ENCODE peak calls at places on chromosomes 4 and X, in eight cellular contexts. One of them, this sample, is unnamed.
A peak's percentile ranks its signal among the peaks of the same experiment; 100 is the strongest.

GRCh38 chr4:131137196-131137595 is 2011.9 kb upstream of the PCDH10 start:
- DNase-seq in activated CD4-positive, alpha-beta memory T cell treated with anti-CD3 and anti-CD28 coated beads, Interleukin-2, amount 10 ng/mL, durations not matched to agents 7 days and 5 days: no peak
- DNase-seq in fibroblast of gingiva: no peak
- DNase-seq in epithelial cell of prostate: no peak
- DNase-seq in HTR-8/SVneo: no peak
- DNase-seq in activated gamma-delta T cell treated with Interleukin-2 at 50 U/mL for 16 hours: no peak
- DNase-seq in iris pigment epithelial cell: no peak
- DNase-seq in astrocyte of the hippocampus: no peak
- DNase-seq in this sample: no peak

GRCh38 chr4:145618210-145618911 is 824 bp upstream of the MMAA start:
- DNase-seq in activated CD4-positive, alpha-beta memory T cell treated with anti-CD3 and anti-CD28 coated beads, Interleukin-2, amount 10 ng/mL, durations not matched to agents 7 days and 5 days: no peak
- DNase-seq in fibroblast of gingiva: peak; percentile 6
- DNase-seq in epithelial cell of prostate: no peak
- DNase-seq in HTR-8/SVneo: no peak
- DNase-seq in activated gamma-delta T cell treated with Interleukin-2 at 50 U/mL for 16 hours: no peak
- DNase-seq in iris pigment epithelial cell: peak; percentile 22
- DNase-seq in astrocyte of the hippocampus: no peak
- DNase-seq in this sample: no peak

GRCh38 chrX:53280703-53281320 is 572 bp downstream of the IQSEC2 start:
- DNase-seq in activated CD4-positive, alpha-beta memory T cell treated with anti-CD3 and anti-CD28 coated beads, Interleukin-2, amount 10 ng/mL, durations not matched to agents 7 days and 5 days: no peak
- DNase-seq in fibroblast of gingiva: peak; percentile 20
- DNase-seq in epithelial cell of prostate: no peak
- DNase-seq in HTR-8/SVneo: peak; percentile 10
- DNase-seq in activated gamma-delta T cell treated with Interleukin-2 at 50 U/mL for 16 hours: no peak
- DNase-seq in iris pigment epithelial cell: peak; percentile 51
- DNase-seq in astrocyte of the hippocampus: peak; percentile 61
- DNase-seq in this sample: no peak

GRCh38 chr4:59180969-59181368 is 2019.2 kb upstream of the ADGRL3 start:
- DNase-seq in activated CD4-positive, alpha-beta memory T cell treated with anti-CD3 and anti-CD28 coated beads, Interleukin-2, amount 10 ng/mL, durations not matched to agents 7 days and 5 days: no peak
- DNase-seq in fibroblast of gingiva: no peak
- DNase-seq in epithelial cell of prostate: no peak
- DNase-seq in HTR-8/SVneo: no peak
- DNase-seq in activated gamma-delta T cell treated with Interleukin-2 at 50 U/mL for 16 hours: no peak
- DNase-seq in iris pigment epithelial cell: no peak
- DNase-seq in astrocyte of the hippocampus: no peak
- DNase-seq in this sample: no peak

GRCh38 chr4:79288185-79288584 is 37.7 kb downstream of the NAA11 start:
- DNase-seq in activated CD4-positive, alpha-beta memory T cell treated with anti-CD3 and anti-CD28 coated beads, Interleukin-2, amount 10 ng/mL, durations not matched to agents 7 days and 5 days: no peak
- DNase-seq in fibroblast of gingiva: no peak
- DNase-seq in epithelial cell of prostate: no peak
- DNase-seq in HTR-8/SVneo: no peak
- DNase-seq in activated gamma-delta T cell treated with Interleukin-2 at 50 U/mL for 16 hours: no peak
- DNase-seq in iris pigment epithelial cell: no peak
- DNase-seq in astrocyte of the hippocampus: no peak
- DNase-seq in this sample: no peak

GRCh38 chr4:179415016-179415841 is 1973.0 kb upstream of the AGA start:
- DNase-seq in activated CD4-positive, alpha-beta memory T cell treated with anti-CD3 and anti-CD28 coated beads, Interleukin-2, amount 10 ng/mL, durations not matched to agents 7 days and 5 days: no peak
- DNase-seq in fibroblast of gingiva: no peak
- DNase-seq in epithelial cell of prostate: no peak
- DNase-seq in HTR-8/SVneo: no peak
- DNase-seq in activated gamma-delta T cell treated with Interleukin-2 at 50 U/mL for 16 hours: no peak
- DNase-seq in iris pigment epithelial cell: peak; percentile 5
- DNase-seq in astrocyte of the hippocampus: peak; percentile 47
- DNase-seq in this sample: no peak

GRCh38 chr4:167265231-167265630 is 30.9 kb upstream of the SPOCK3 start:
- DNase-seq in activated CD4-positive, alpha-beta memory T cell treated with anti-CD3 and anti-CD28 coated beads, Interleukin-2, amount 10 ng/mL, durations not matched to agents 7 days and 5 days: no peak
- DNase-seq in fibroblast of gingiva: no peak
- DNase-seq in epithelial cell of prostate: peak; percentile 43
- DNase-seq in HTR-8/SVneo: no peak
- DNase-seq in activated gamma-delta T cell treated with Interleukin-2 at 50 U/mL for 16 hours: no peak
- DNase-seq in iris pigment epithelial cell: no peak
- DNase-seq in astrocyte of the hippocampus: no peak
- DNase-seq in this sample: no peak

GRCh38 chr4:88225216-88226107 is 58.9 kb downstream of the PPM1K start:
- DNase-seq in activated CD4-positive, alpha-beta memory T cell treated with anti-CD3 and anti-CD28 coated beads, Interleukin-2, amount 10 ng/mL, durations not matched to agents 7 days and 5 days: no peak
- DNase-seq in fibroblast of gingiva: no peak
- DNase-seq in epithelial cell of prostate: no peak
- DNase-seq in HTR-8/SVneo: no peak
- DNase-seq in activated gamma-delta T cell treated with Interleukin-2 at 50 U/mL for 16 hours: no peak
- DNase-seq in iris pigment epithelial cell: peak; percentile 55
- DNase-seq in astrocyte of the hippocampus: no peak
- DNase-seq in this sample: peak; percentile 42

GRCh38 chrX:19110642-19111041 is 11.6 kb downstream of the ADGRG2 start:
- DNase-seq in activated CD4-positive, alpha-beta memory T cell treated with anti-CD3 and anti-CD28 coated beads, Interleukin-2, amount 10 ng/mL, durations not matched to agents 7 days and 5 days: no peak
- DNase-seq in fibroblast of gingiva: no peak
- DNase-seq in epithelial cell of prostate: no peak
- DNase-seq in HTR-8/SVneo: no peak
- DNase-seq in activated gamma-delta T cell treated with Interleukin-2 at 50 U/mL for 16 hours: no peak
- DNase-seq in iris pigment epithelial cell: no peak
- DNase-seq in astrocyte of the hippocampus: no peak
- DNase-seq in this sample: no peak

GRCh38 chr4:128371004-128371777 is 83.6 kb upstream of the PGRMC2 start:
- DNase-seq in activated CD4-positive, alpha-beta memory T cell treated with anti-CD3 and anti-CD28 coated beads, Interleukin-2, amount 10 ng/mL, durations not matched to agents 7 days and 5 days: no peak
- DNase-seq in fibroblast of gingiva: peak; percentile 92
- DNase-seq in epithelial cell of prostate: no peak
- DNase-seq in HTR-8/SVneo: no peak
- DNase-seq in activated gamma-delta T cell treated with Interleukin-2 at 50 U/mL for 16 hours: no peak
- DNase-seq in iris pigment epithelial cell: no peak
- DNase-seq in astrocyte of the hippocampus: peak; percentile 79
- DNase-seq in this sample: peak; percentile 47

GRCh38 chr4:166012129-166013078 is 139.4 kb downstream of the TLL1 start:
- DNase-seq in activated CD4-positive, alpha-beta memory T cell treated with anti-CD3 and anti-CD28 coated beads, Interleukin-2, amount 10 ng/mL, durations not matched to agents 7 days and 5 days: no peak
- DNase-seq in fibroblast of gingiva: no peak
- DNase-seq in epithelial cell of prostate: peak; percentile 37
- DNase-seq in HTR-8/SVneo: peak; percentile 13
- DNase-seq in activated gamma-delta T cell treated with Interleukin-2 at 50 U/mL for 16 hours: no peak
- DNase-seq in iris pigment epithelial cell: peak; percentile 58
- DNase-seq in astrocyte of the hippocampus: peak; percentile 35
- DNase-seq in this sample: no peak

GRCh38 chr4:74327751-74328150 is 19.5 kb downstream of the EPGN start:
- DNase-seq in activated CD4-positive, alpha-beta memory T cell treated with anti-CD3 and anti-CD28 coated beads, Interleukin-2, amount 10 ng/mL, durations not matched to agents 7 days and 5 days: no peak
- DNase-seq in fibroblast of gingiva: no peak
- DNase-seq in epithelial cell of prostate: no peak
- DNase-seq in HTR-8/SVneo: no peak
- DNase-seq in activated gamma-delta T cell treated with Interleukin-2 at 50 U/mL for 16 hours: no peak
- DNase-seq in iris pigment epithelial cell: no peak
- DNase-seq in astrocyte of the hippocampus: no peak
- DNase-seq in this sample: no peak

GRCh38 chrX:1425381-1425780 is 27.3 kb downstream of the ASMTL start:
- DNase-seq in activated CD4-positive, alpha-beta memory T cell treated with anti-CD3 and anti-CD28 coated beads, Interleukin-2, amount 10 ng/mL, durations not matched to agents 7 days and 5 days: no peak
- DNase-seq in fibroblast of gingiva: no peak
- DNase-seq in epithelial cell of prostate: no peak
- DNase-seq in HTR-8/SVneo: no peak
- DNase-seq in activated gamma-delta T cell treated with Interleukin-2 at 50 U/mL for 16 hours: no peak
- DNase-seq in iris pigment epithelial cell: no peak
- DNase-seq in astrocyte of the hippocampus: no peak
- DNase-seq in this sample: no peak

GRCh38 chrX:40130207-40130606 is 32.4 kb upstream of the BCOR start:
- DNase-seq in activated CD4-positive, alpha-beta memory T cell treated with anti-CD3 and anti-CD28 coated beads, Interleukin-2, amount 10 ng/mL, durations not matched to agents 7 days and 5 days: no peak
- DNase-seq in fibroblast of gingiva: no peak
- DNase-seq in epithelial cell of prostate: peak; percentile 44
- DNase-seq in HTR-8/SVneo: peak; percentile 51
- DNase-seq in activated gamma-delta T cell treated with Interleukin-2 at 50 U/mL for 16 hours: no peak
- DNase-seq in iris pigment epithelial cell: peak; percentile 78
- DNase-seq in astrocyte of the hippocampus: peak; percentile 68
- DNase-seq in this sample: peak; percentile 62

GRCh38 chr4:181944527-181944926 is 298.7 kb upstream of the TENM3 start:
- DNase-seq in activated CD4-positive, alpha-beta memory T cell treated with anti-CD3 and anti-CD28 coated beads, Interleukin-2, amount 10 ng/mL, durations not matched to agents 7 days and 5 days: no peak
- DNase-seq in fibroblast of gingiva: no peak
- DNase-seq in epithelial cell of prostate: no peak
- DNase-seq in HTR-8/SVneo: no peak
- DNase-seq in activated gamma-delta T cell treated with Interleukin-2 at 50 U/mL for 16 hours: no peak
- DNase-seq in iris pigment epithelial cell: no peak
- DNase-seq in astrocyte of the hippocampus: no peak
- DNase-seq in this sample: no peak

GRCh38 chrX:38375888-38376287 is 23.5 kb downstream of the OTC start:
- DNase-seq in activated CD4-positive, alpha-beta memory T cell treated with anti-CD3 and anti-CD28 coated beads, Interleukin-2, amount 10 ng/mL, durations not matched to agents 7 days and 5 days: no peak
- DNase-seq in fibroblast of gingiva: no peak
- DNase-seq in epithelial cell of prostate: no peak
- DNase-seq in HTR-8/SVneo: no peak
- DNase-seq in activated gamma-delta T cell treated with Interleukin-2 at 50 U/mL for 16 hours: no peak
- DNase-seq in iris pigment epithelial cell: peak; percentile 13
- DNase-seq in astrocyte of the hippocampus: peak; percentile 12
- DNase-seq in this sample: peak; percentile 21

GRCh38 chr4:112704991-112705845 is 68.3 kb downstream of the LARP7 start:
- DNase-seq in activated CD4-positive, alpha-beta memory T cell treated with anti-CD3 and anti-CD28 coated beads, Interleukin-2, amount 10 ng/mL, durations not matched to agents 7 days and 5 days: no peak
- DNase-seq in fibroblast of gingiva: peak; percentile 50
- DNase-seq in epithelial cell of prostate: no peak
- DNase-seq in HTR-8/SVneo: peak; percentile 37
- DNase-seq in activated gamma-delta T cell treated with Interleukin-2 at 50 U/mL for 16 hours: no peak
- DNase-seq in iris pigment epithelial cell: peak; percentile 68
- DNase-seq in astrocyte of the hippocampus: peak; percentile 88
- DNase-seq in this sample: peak; percentile 67

GRCh38 chr4:1448589-1449420 is 42.6 kb upstream of the NKX1-1 start:
- DNase-seq in activated CD4-positive, alpha-beta memory T cell treated with anti-CD3 and anti-CD28 coated beads, Interleukin-2, amount 10 ng/mL, durations not matched to agents 7 days and 5 days: no peak
- DNase-seq in fibroblast of gingiva: no peak
- DNase-seq in epithelial cell of prostate: no peak
- DNase-seq in HTR-8/SVneo: no peak
- DNase-seq in activated gamma-delta T cell treated with Interleukin-2 at 50 U/mL for 16 hours: no peak
- DNase-seq in iris pigment epithelial cell: no peak
- DNase-seq in astrocyte of the hippocampus: no peak
- DNase-seq in this sample: no peak

GRCh38 chr4:52823478-52824092 is 38.5 kb upstream of the RASL11B start:
- DNase-seq in activated CD4-positive, alpha-beta memory T cell treated with anti-CD3 and anti-CD28 coated beads, Interleukin-2, amount 10 ng/mL, durations not matched to agents 7 days and 5 days: no peak
- DNase-seq in fibroblast of gingiva: no peak
- DNase-seq in epithelial cell of prostate: peak; percentile 73
- DNase-seq in HTR-8/SVneo: no peak
- DNase-seq in activated gamma-delta T cell treated with Interleukin-2 at 50 U/mL for 16 hours: no peak
- DNase-seq in iris pigment epithelial cell: peak; percentile 76
- DNase-seq in astrocyte of the hippocampus: peak; percentile 42
- DNase-seq in this sample: no peak

GRCh38 chr4:82787342-82787741 is 11.3 kb downstream of the SCD5 start:
- DNase-seq in activated CD4-positive, alpha-beta memory T cell treated with anti-CD3 and anti-CD28 coated beads, Interleukin-2, amount 10 ng/mL, durations not matched to agents 7 days and 5 days: no peak
- DNase-seq in fibroblast of gingiva: no peak
- DNase-seq in epithelial cell of prostate: peak; percentile 70
- DNase-seq in HTR-8/SVneo: no peak
- DNase-seq in activated gamma-delta T cell treated with Interleukin-2 at 50 U/mL for 16 hours: no peak
- DNase-seq in iris pigment epithelial cell: no peak
- DNase-seq in astrocyte of the hippocampus: peak; percentile 58
- DNase-seq in this sample: peak; percentile 39

GRCh38 chr4:158018090-158018808 is 154.6 kb downstream of the GASK1B start:
- DNase-seq in activated CD4-positive, alpha-beta memory T cell treated with anti-CD3 and anti-CD28 coated beads, Interleukin-2, amount 10 ng/mL, durations not matched to agents 7 days and 5 days: no peak
- DNase-seq in fibroblast of gingiva: no peak
- DNase-seq in epithelial cell of prostate: no peak
- DNase-seq in HTR-8/SVneo: no peak
- DNase-seq in activated gamma-delta T cell treated with Interleukin-2 at 50 U/mL for 16 hours: no peak
- DNase-seq in iris pigment epithelial cell: no peak
- DNase-seq in astrocyte of the hippocampus: peak; percentile 42
- DNase-seq in this sample: no peak

GRCh38 chr4:2357821-2358745 is 60.4 kb downstream of the ZFYVE28 start:
- DNase-seq in activated CD4-positive, alpha-beta memory T cell treated with anti-CD3 and anti-CD28 coated beads, Interleukin-2, amount 10 ng/mL, durations not matched to agents 7 days and 5 days: no peak
- DNase-seq in fibroblast of gingiva: no peak
- DNase-seq in epithelial cell of prostate: no peak
- DNase-seq in HTR-8/SVneo: no peak
- DNase-seq in activated gamma-delta T cell treated with Interleukin-2 at 50 U/mL for 16 hours: no peak
- DNase-seq in iris pigment epithelial cell: no peak
- DNase-seq in astrocyte of the hippocampus: no peak
- DNase-seq in this sample: no peak